ENCODE peak calls at places on chromosomes 6 and 20, in seven cellular contexts. One of them, this sample, is unnamed.

GRCh38 chr20:25217161-25218108 is 21.9 kb downstream of the ENTPD6 start:
- DNase-seq in H1: no peak
- DNase-seq in stomach: no peak
- DNase-seq in ovary: no peak
- DNase-seq in A549: no peak
- DNase-seq in tibial nerve: no peak
- DNase-seq in transverse colon: no peak
- DNase-seq in this sample: no peak

GRCh38 chr6:89527634-89528033 is 94.7 kb downstream of the ANKRD6 start:
- DNase-seq in ovary: no peak
- DNase-seq in H1: no peak
- DNase-seq in transverse colon: no peak
- DNase-seq in stomach: no peak
- DNase-seq in tibial nerve: no peak
- DNase-seq in A549: peak
- DNase-seq in this sample: no peak

GRCh38 chr20:17431621-17432364 is 99.4 kb downstream of the BFSP1 start:
- DNase-seq in A549: peak
- DNase-seq in H1: peak
- DNase-seq in tibial nerve: peak
- DNase-seq in ovary: peak
- DNase-seq in transverse colon: peak
- DNase-seq in stomach: peak
- DNase-seq in this sample: no peak

GRCh38 chr6:4358414-4359107 is 223.2 kb upstream of the ECI2 start:
- DNase-seq in stomach: peak
- DNase-seq in A549: peak
- DNase-seq in H1: peak
- DNase-seq in tibial nerve: peak
- DNase-seq in transverse colon: peak
- DNase-seq in ovary: peak
- DNase-seq in this sample: peak

GRCh38 chr20:63534427-63534830 is 2.7 kb downstream of the PTK6 start:
- DNase-seq in transverse colon: no peak
- DNase-seq in stomach: no peak
- DNase-seq in A549: no peak
- DNase-seq in H1: no peak
- DNase-seq in ovary: no peak
- DNase-seq in tibial nerve: no peak
- DNase-seq in this sample: no peak

GRCh38 chr6:136225496-136225895 is 24.6 kb downstream of the MTFR2 start:
- DNase-seq in stomach: no peak
- DNase-seq in ovary: no peak
- DNase-seq in transverse colon: no peak
- DNase-seq in tibial nerve: no peak
- DNase-seq in H1: no peak
- DNase-seq in A549: peak
- DNase-seq in this sample: no peak

GRCh38 chr20:23141450-23142161 is 55.5 kb upstream of the CD93 start:
- DNase-seq in tibial nerve: no peak
- DNase-seq in stomach: no peak
- DNase-seq in H1: no peak
- DNase-seq in ovary: peak
- DNase-seq in transverse colon: no peak
- DNase-seq in A549: no peak
- DNase-seq in this sample: no peak

GRCh38 chr6:82711105-82711829 is 347.6 kb downstream of the TPBG start:
- DNase-seq in H1: no peak
- DNase-seq in ovary: no peak
- DNase-seq in stomach: no peak
- DNase-seq in tibial nerve: no peak
- DNase-seq in A549: no peak
- DNase-seq in transverse colon: no peak
- DNase-seq in this sample: no peak

GRCh38 chr20:9156529-9157280 is 87.8 kb downstream of the PLCB4 start:
- DNase-seq in transverse colon: no peak
- DNase-seq in A549: no peak
- DNase-seq in H1: no peak
- DNase-seq in stomach: no peak
- DNase-seq in tibial nerve: no peak
- DNase-seq in ovary: no peak
- DNase-seq in this sample: no peak

GRCh38 chr20:45953672-45954071 is 18.3 kb downstream of the ZNF335 start:
- DNase-seq in stomach: no peak
- DNase-seq in H1: no peak
- DNase-seq in tibial nerve: no peak
- DNase-seq in A549: no peak
- DNase-seq in transverse colon: no peak
- DNase-seq in ovary: no peak
- DNase-seq in this sample: no peak

GRCh38 chr20:12095224-12095623 is 177.5 kb downstream of the BTBD3 start:
- DNase-seq in A549: no peak
- DNase-seq in transverse colon: no peak
- DNase-seq in ovary: no peak
- DNase-seq in stomach: no peak
- DNase-seq in tibial nerve: no peak
- DNase-seq in H1: no peak
- DNase-seq in this sample: no peak
- TF ChIP-seq EP300 in A549: no peak
- TF ChIP-seq EP300 in transverse colon: no peak
- TF ChIP-seq EP300 in ovary: no peak
- TF ChIP-seq EP300 in stomach: no peak
- TF ChIP-seq EP300 in tibial nerve: no peak
- TF ChIP-seq EP300 in H1: no peak
- TF ChIP-seq EP300 in this sample: no peak

GRCh38 chr20:4767084-4767483 is 45.4 kb downstream of the PRND start:
- DNase-seq in stomach: no peak
- DNase-seq in transverse colon: no peak
- DNase-seq in A549: no peak
- DNase-seq in ovary: no peak
- DNase-seq in tibial nerve: no peak
- DNase-seq in H1: no peak
- DNase-seq in this sample: no peak
- TF ChIP-seq EP300 in stomach: no peak
- TF ChIP-seq EP300 in transverse colon: no peak
- TF ChIP-seq EP300 in A549: no peak
- TF ChIP-seq EP300 in ovary: no peak
- TF ChIP-seq EP300 in tibial nerve: no peak
- TF ChIP-seq EP300 in H1: no peak
- TF ChIP-seq EP300 in this sample: no peak

DNA sequence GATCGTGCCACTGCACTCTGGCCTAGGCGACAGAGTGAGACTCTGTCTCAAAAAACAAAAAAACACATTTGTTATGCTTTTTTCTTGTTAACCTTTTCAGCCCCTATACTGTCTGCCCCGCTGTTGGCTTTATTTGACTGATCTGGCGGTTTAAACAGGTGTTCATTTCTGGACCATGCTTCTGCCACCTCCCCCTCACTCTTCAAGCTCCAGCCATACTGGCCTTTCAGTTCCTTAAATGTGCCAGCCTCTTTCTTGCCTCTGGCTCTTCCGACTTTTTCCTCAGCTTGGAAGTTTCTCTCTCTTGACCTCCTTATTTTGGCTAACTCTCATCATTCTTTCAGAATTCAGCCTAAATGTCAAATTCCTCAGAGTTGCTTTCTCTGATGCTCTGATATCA is 35.2 kb upstream of the TXLNB start:
- DNase-seq in A549: no peak
- DNase-seq in H1: no peak
- DNase-seq in transverse colon: no peak
- DNase-seq in stomach: no peak
- DNase-seq in tibial nerve: no peak
- DNase-seq in ovary: no peak
- DNase-seq in this sample: no peak
- TF ChIP-seq EP300 in A549: no peak
- TF ChIP-seq EP300 in H1: no peak
- TF ChIP-seq EP300 in transverse colon: no peak
- TF ChIP-seq EP300 in stomach: no peak
- TF ChIP-seq EP300 in tibial nerve: no peak
- TF ChIP-seq EP300 in ovary: no peak
- TF ChIP-seq EP300 in this sample: no peak

GRCh38 chr6:27138837-27139752 is 108.4 kb upstream of the PRSS16 start:
- DNase-seq in A549: peak
- DNase-seq in H1: peak
- DNase-seq in ovary: no peak
- DNase-seq in tibial nerve: peak
- DNase-seq in transverse colon: peak
- DNase-seq in stomach: peak
- DNase-seq in this sample: peak
- TF ChIP-seq EP300 in A549: peak
- TF ChIP-seq EP300 in H1: peak
- TF ChIP-seq EP300 in ovary: no peak
- TF ChIP-seq EP300 in tibial nerve: peak
- TF ChIP-seq EP300 in transverse colon: no peak
- TF ChIP-seq EP300 in stomach: no peak
- TF ChIP-seq EP300 in this sample: no peak

GRCh38 chr20:15146948-15147347 is 809.5 kb upstream of the FLRT3 start:
- DNase-seq in ovary: no peak
- DNase-seq in H1: no peak
- DNase-seq in tibial nerve: no peak
- DNase-seq in A549: no peak
- DNase-seq in transverse colon: no peak
- DNase-seq in stomach: no peak
- DNase-seq in this sample: no peak
- TF ChIP-seq EP300 in ovary: no peak
- TF ChIP-seq EP300 in H1: no peak
- TF ChIP-seq EP300 in tibial nerve: no peak
- TF ChIP-seq EP300 in A549: no peak
- TF ChIP-seq EP300 in transverse colon: no peak
- TF ChIP-seq EP300 in stomach: no peak
- TF ChIP-seq EP300 in this sample: no peak

GRCh38 chr6:140812636-140813035 is 1320.1 kb upstream of the GJE1 start:
- DNase-seq in stomach: no peak
- DNase-seq in ovary: no peak
- DNase-seq in transverse colon: no peak
- DNase-seq in H1: no peak
- DNase-seq in A549: no peak
- DNase-seq in tibial nerve: no peak
- DNase-seq in this sample: no peak

GRCh38 chr6:140817176-140817575 is 1315.5 kb upstream of the GJE1 start:
- DNase-seq in transverse colon: no peak
- DNase-seq in tibial nerve: no peak
- DNase-seq in stomach: no peak
- DNase-seq in H1: no peak
- DNase-seq in A549: no peak
- DNase-seq in ovary: no peak
- DNase-seq in this sample: no peak

GRCh38 chr6:140811642-140812041 is 1321.1 kb upstream of the GJE1 start:
- DNase-seq in stomach: no peak
- DNase-seq in A549: no peak
- DNase-seq in H1: no peak
- DNase-seq in tibial nerve: no peak
- DNase-seq in ovary: no peak
- DNase-seq in transverse colon: no peak
- DNase-seq in this sample: no peak

GRCh38 chr6:140816696-140817095 is 1316.0 kb upstream of the GJE1 start:
- DNase-seq in A549: no peak
- DNase-seq in transverse colon: no peak
- DNase-seq in tibial nerve: no peak
- DNase-seq in stomach: no peak
- DNase-seq in ovary: no peak
- DNase-seq in H1: no peak
- DNase-seq in this sample: no peak
- TF ChIP-seq EP300 in A549: no peak
- TF ChIP-seq EP300 in transverse colon: no peak
- TF ChIP-seq EP300 in tibial nerve: no peak
- TF ChIP-seq EP300 in stomach: no peak
- TF ChIP-seq EP300 in ovary: no peak
- TF ChIP-seq EP300 in H1: no peak
- TF ChIP-seq EP300 in this sample: no peak

DNA sequence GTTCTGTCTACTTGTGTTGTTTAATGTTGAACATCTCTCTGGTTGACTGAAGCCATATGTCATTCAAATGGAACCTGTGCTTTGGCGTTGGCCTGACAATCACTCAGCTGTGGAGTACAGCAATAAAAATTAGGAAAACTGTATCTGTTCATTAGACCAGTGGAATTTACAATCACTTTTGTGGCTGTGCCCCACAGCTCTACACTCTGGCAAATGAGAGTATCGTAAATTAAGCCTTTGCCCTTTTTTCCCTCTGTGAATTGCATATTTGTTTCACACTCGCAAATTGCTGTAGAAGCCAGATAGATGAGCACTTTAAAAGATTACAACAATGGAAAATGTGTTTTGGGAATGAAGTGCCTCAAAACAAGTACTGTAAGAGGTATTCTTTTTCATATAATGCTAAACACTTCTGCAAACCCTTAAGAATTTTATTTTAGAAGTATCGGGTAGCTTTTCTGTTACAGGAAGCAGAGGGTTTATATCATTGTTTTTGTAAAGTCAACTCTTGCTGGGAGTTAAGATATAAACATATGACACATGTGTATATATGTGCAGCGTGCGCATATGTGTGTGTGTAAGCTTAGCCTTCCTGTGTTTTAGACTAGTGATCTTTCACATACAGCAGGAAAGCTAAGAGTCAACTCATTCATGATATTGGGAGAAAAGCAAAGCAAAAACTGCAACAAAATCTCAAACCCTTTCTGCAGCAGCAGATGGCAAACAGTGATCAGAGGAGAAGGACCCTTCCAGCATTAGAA is 102.2 kb downstream of the ARID1B start:
- DNase-seq in tibial nerve: no peak
- DNase-seq in H1: no peak
- DNase-seq in A549: no peak
- DNase-seq in transverse colon: no peak
- DNase-seq in ovary: no peak
- DNase-seq in stomach: no peak
- DNase-seq in this sample: no peak
- TF ChIP-seq EP300 in tibial nerve: no peak
- TF ChIP-seq EP300 in H1: no peak
- TF ChIP-seq EP300 in A549: no peak
- TF ChIP-seq EP300 in transverse colon: no peak
- TF ChIP-seq EP300 in ovary: no peak
- TF ChIP-seq EP300 in stomach: no peak
- TF ChIP-seq EP300 in this sample: no peak

DNA sequence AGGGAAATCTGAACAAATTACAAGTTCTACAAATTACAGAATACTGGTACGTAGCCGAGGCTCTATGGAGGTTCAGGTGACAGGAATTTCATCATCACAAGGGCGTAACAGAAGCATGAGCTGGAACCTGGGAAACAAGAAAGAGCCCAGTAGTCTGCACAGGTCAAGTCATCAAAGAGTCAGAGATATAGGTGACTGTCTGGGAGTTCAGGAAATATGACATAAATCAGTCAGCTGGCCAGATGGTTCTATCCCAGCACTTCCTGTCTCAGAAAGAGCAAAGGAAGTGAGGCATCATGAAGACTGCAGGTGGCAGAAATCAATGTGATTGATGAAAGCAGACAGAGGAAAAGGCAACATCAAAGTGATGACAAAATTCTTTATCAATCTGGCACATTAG is 23.3 kb downstream of the MYCT1 start:
- DNase-seq in tibial nerve: no peak
- DNase-seq in stomach: no peak
- DNase-seq in A549: no peak
- DNase-seq in H1: no peak
- DNase-seq in transverse colon: no peak
- DNase-seq in ovary: no peak
- DNase-seq in this sample: no peak
- TF ChIP-seq EP300 in tibial nerve: no peak
- TF ChIP-seq EP300 in stomach: no peak
- TF ChIP-seq EP300 in A549: no peak
- TF ChIP-seq EP300 in H1: no peak
- TF ChIP-seq EP300 in transverse colon: no peak
- TF ChIP-seq EP300 in ovary: no peak
- TF ChIP-seq EP300 in this sample: no peak